ENCODE peak calls at places on chromosomes 7 and 10, in four cellular contexts. M is NCI-H2171, Y is Calu3, C is A172. K is an unnamed sample.

GRCh38 chr7:141418087-141418486 is 133.1 kb upstream of the AGK start:
- DNase-seq in M (no peak), Y (no peak), C (no peak), K (no peak)

GRCh38 chr10:100303724-100304319 is 17.3 kb upstream of the BLOC1S2 start:
- DNase-seq in M (no peak), Y (no peak), C (peak), K (peak)

GRCh38 chr10:126137557-126138221 is 241.3 kb downstream of the FANK1 start:
- DNase-seq in Y (no peak), C (no peak), M (no peak), K (no peak)

GRCh38 chr10:46287846-46288480 is 1.2 kb downstream of the ANTXRL start:
- DNase-seq in C (no peak), Y (no peak), M (no peak), K (no peak)

GRCh38 chr10:4183761-4184261 is 398.8 kb upstream of the KLF6 start:
- DNase-seq in M (no peak), C (no peak), Y (no peak), K (no peak)

GRCh38 chr10:35780970-35781642 is 139.0 kb upstream of the FZD8 start:
- DNase-seq in M (no peak), Y (no peak), C (no peak), K (no peak)

GRCh38 chr7:47326220-47326619 is 255.7 kb downstream of the TNS3 start:
- DNase-seq in M (no peak), Y (no peak), C (peak), K (peak)

GRCh38 chr10:95290801-95291633 is at the start of gene PDLIM1:
- DNase-seq in C (no peak), M (peak), Y (peak), K (peak)

GRCh38 chr7:27735165-27735564 is 4.8 kb upstream of the TAX1BP1 start:
- DNase-seq in Y (no peak), M (no peak), C (no peak), K (peak)

GRCh38 chr7:25803117-25803887 is 348.7 kb upstream of the NFE2L3 start:
- DNase-seq in Y (no peak), C (no peak), M (no peak), K (no peak)

GRCh38 chr7:3436746-3437145 is 135.7 kb downstream of the SDK1 start:
- DNase-seq in Y (peak), M (no peak), C (peak), K (no peak)

GRCh38 chr7:36955730-36956129 is 231.4 kb upstream of the AOAH start:
- DNase-seq in C (no peak), Y (no peak), M (no peak), K (no peak)

GRCh38 chr7:131157530-131158243 is 170.0 kb upstream of the MKLN1 start:
- DNase-seq in Y (no peak), M (no peak), C (no peak), K (no peak)

GRCh38 chr7:92691578-92691977 is 101.4 kb upstream of the FAM133B start:
- DNase-seq in C (peak), Y (no peak), M (peak), K (peak)

GRCh38 chr10:24550680-24551079 is 173.0 kb downstream of the ARHGAP21 start:
- DNase-seq in M (no peak), Y (no peak), C (no peak), K (no peak)

GRCh38 chr7:25846722-25847121 is 305.3 kb upstream of the NFE2L3 start:
- DNase-seq in C (peak), M (no peak), Y (peak), K (no peak)

GRCh38 chr7:36283711-36284130 is 105.9 kb upstream of the ANLN start:
- DNase-seq in C (no peak), M (no peak), Y (no peak), K (no peak)

GRCh38 chr10:133134411-133135115 is 25.5 kb upstream of the KNDC1 start:
- DNase-seq in C (no peak), Y (no peak), M (no peak), K (no peak)

GRCh38 chr7:155283565-155284194 is 14.0 kb upstream of the INSIG1 start:
- DNase-seq in C (no peak), M (no peak), Y (no peak), K (no peak)

GRCh38 chr7:34128762-34129161 is 223.4 kb downstream of the BMPER start:
- DNase-seq in C (peak), Y (no peak), M (peak), K (no peak)

GRCh38 chr10:124734311-124735166 is 9.6 kb downstream of the FAM53B start:
- DNase-seq in M (no peak), Y (no peak), C (no peak), K (no peak)

K was measured in small intestine.